ENCODE peak calls at places on chromosome 6, in six cellular contexts. Q is H1, W is GM12878, H is K562, V is GM12891, D is HepG2. L is an unnamed sample.

GRCh38 chr6:394641-395289 is 3.2 kb downstream of the IRF4 start:
- DNase-seq in V (no peak), W (no peak), D (no peak), H (no peak), Q (no peak), L (no peak)

GRCh38 chr6:158905277-158905676 is 86.1 kb upstream of the EZR start:
- DNase-seq in V (no peak), W (no peak), D (no peak), Q (no peak), H (no peak), L (no peak)

GRCh38 chr6:139161169-139161568 is 26.3 kb downstream of the HECA start:
- DNase-seq in D (peak), W (no peak), Q (no peak), H (no peak), V (no peak), L (no peak)

GRCh38 chr6:37696220-37696840 is 1.4 kb downstream of the MDGA1 start:
- DNase-seq in D (no peak), W (no peak), Q (no peak), H (no peak), V (peak), L (peak)

GRCh38 chr6:148611213-148611612 is 135.6 kb upstream of the UST start:
- DNase-seq in H (no peak), Q (no peak), D (no peak), W (no peak), V (no peak), L (no peak)

GRCh38 chr6:132300323-132300949 is 100.8 kb downstream of the MOXD1 start:
- DNase-seq in D (peak), Q (no peak), W (no peak), H (peak), V (no peak), L (peak)

GRCh38 chr6:21189721-21190120 is 403.8 kb upstream of the SOX4 start:
- DNase-seq in V (no peak), W (no peak), Q (no peak), D (no peak), H (no peak), L (no peak)

GRCh38 chr6:166166314-166167257 is 1.1 kb downstream of the TBXT start:
- DNase-seq in V (no peak), Q (no peak), W (no peak), H (no peak), D (no peak), L (no peak)

GRCh38 chr6:23073851-23074250 is 504.5 kb downstream of the HDGFL1 start:
- DNase-seq in W (no peak), V (no peak), H (no peak), D (no peak), Q (no peak), L (no peak)

GRCh38 chr6:3333263-3333662 is 74.5 kb downstream of the PSMG4 start:
- DNase-seq in D (no peak), H (no peak), W (peak), V (peak), Q (no peak), L (peak)

GRCh38 chr6:129790786-129791185 is 70.3 kb downstream of the TMEM244 start:
- DNase-seq in V (no peak), W (no peak), H (no peak), D (no peak), Q (no peak), L (no peak)

GRCh38 chr6:129792049-129792448 is 69.1 kb downstream of the TMEM244 start:
- DNase-seq in H (no peak), D (no peak), W (no peak), V (no peak), Q (no peak), L (no peak)

GRCh38 chr6:129786548-129786947 is 74.6 kb downstream of the TMEM244 start:
- DNase-seq in W (no peak), V (no peak), D (no peak), Q (no peak), H (no peak), L (no peak)

GRCh38 chr6:129793447-129793846 is 67.7 kb downstream of the TMEM244 start:
- DNase-seq in D (no peak), W (no peak), V (no peak), Q (no peak), H (no peak), L (no peak)

DNA sequence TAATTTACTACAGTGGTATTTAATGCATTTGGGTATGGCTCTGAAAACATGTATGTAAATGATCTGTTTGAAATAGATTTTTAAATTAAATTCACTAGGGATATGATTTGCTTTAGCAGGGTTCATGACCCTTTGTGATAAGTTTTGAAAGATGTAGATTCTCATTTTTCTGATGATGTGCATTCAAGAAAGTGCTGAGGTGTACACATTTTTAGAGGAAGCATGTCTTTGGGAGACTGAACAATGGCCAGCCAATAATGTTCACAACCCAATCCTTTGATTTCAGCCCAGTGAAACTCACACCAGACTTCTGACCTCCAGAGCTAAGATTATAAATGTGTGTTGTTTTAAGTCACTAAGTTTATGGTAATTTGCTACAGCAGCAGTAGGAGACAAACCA is 71.1 kb downstream of the TMEM244 start:
- DNase-seq in D (no peak), V (no peak), H (no peak), W (no peak), Q (no peak), L (no peak)
- TF ChIP-seq POLR2AphosphoS5 in D (no peak), V (no peak), H (no peak), W (no peak), Q (no peak), L (no peak)

GRCh38 chr6:170025341-170026271 is 265.3 kb downstream of the DLL1 start:
- DNase-seq in Q (no peak), W (no peak), H (peak), D (no peak), V (no peak), L (no peak)
- TF ChIP-seq TAF1 in Q (no peak), W (no peak), H (no peak), D (no peak), V (no peak), L (no peak)

GRCh38 chr6:41504526-41505021 is 41.6 kb upstream of the FOXP4 start:
- DNase-seq in W (no peak), H (no peak), D (no peak), V (no peak), Q (no peak), L (no peak)
- TF ChIP-seq POLR2A in W (no peak), H (no peak), D (no peak), V (no peak), Q (no peak), L (no peak)

GRCh38 chr6:134533991-134534390 is 216.1 kb upstream of the SGK1 start:
- DNase-seq in D (no peak), Q (no peak), W (no peak), H (no peak), V (no peak), L (no peak)

GRCh38 chr6:134534708-134535149 is 216.8 kb upstream of the SGK1 start:
- DNase-seq in V (no peak), Q (no peak), D (no peak), W (no peak), H (no peak), L (no peak)

GRCh38 chr6:134537146-134537555 is 219.2 kb upstream of the SGK1 start:
- DNase-seq in D (no peak), V (no peak), W (no peak), H (no peak), Q (no peak), L (no peak)

GRCh38 chr6:134532694-134533624 is 215.0 kb upstream of the SGK1 start:
- DNase-seq in D (no peak), W (no peak), Q (no peak), H (peak), V (no peak), L (no peak)

DNA sequence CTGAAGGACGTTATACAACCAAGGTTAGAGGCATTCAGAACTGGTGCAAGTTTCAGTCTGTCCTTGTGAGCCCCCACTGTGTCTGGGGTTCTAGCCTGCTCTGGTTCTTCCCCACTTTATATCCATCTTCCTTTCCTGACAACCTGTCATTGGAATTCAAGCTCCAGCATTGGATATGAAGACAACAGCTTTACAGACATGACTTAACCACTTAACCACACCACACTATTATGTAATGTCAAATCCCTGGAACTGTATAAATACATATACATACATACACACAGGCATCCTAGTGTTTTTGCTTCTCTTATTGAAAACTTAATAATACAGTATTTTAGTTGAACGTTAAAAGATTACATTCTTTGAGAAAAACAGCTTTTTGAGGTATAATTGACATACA is 217.9 kb upstream of the SGK1 start:
- DNase-seq in Q (no peak), H (no peak), D (no peak), W (no peak), V (no peak), L (no peak)
- TF ChIP-seq POLR2AphosphoS5 in Q (no peak), H (no peak), D (no peak), W (no peak), V (no peak), L (no peak)

DNA sequence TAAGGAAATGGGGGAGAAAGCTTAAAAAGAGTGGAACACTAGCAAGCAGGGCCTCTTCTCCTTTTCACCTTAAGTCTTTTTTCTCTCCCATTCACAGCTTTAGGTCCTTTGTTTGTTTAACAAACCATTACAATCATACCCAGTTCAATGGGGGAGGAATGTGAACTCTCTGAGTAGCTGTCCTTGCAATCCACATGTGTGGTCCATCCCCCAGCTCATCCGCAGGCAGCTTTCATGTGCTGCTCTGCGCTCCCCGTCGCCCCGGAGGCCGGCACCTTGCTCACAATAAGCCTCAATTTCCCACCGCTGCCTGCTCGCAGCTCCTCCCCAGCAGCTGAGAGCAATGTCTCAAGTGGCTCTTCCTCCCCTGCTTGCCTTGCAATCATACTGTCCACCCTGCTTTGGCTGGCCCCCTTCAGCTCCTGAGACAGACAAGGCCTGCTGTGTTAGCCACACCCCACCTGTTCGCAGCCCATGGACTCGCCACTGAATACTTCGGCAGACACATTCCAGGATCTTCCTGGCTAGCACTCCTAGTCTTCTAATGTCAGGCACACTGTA is 49.1 kb downstream of the PLAGL1 start:
- DNase-seq in D (peak), H (no peak), Q (peak), V (no peak), W (no peak), L (no peak)
- TF ChIP-seq TAF1 in D (no peak), H (no peak), Q (no peak), V (no peak), W (no peak), L (no peak)

GRCh38 chr6:28139860-28140500 is 1.7 kb upstream of the ZKSCAN8 start:
- DNase-seq in D (no peak), V (no peak), W (no peak), Q (no peak), H (no peak), L (no peak)

GRCh38 chr6:28140616-28141015 is 1.1 kb upstream of the ZKSCAN8 start:
- DNase-seq in H (no peak), V (no peak), W (no peak), Q (no peak), D (no peak), L (no peak)

GRCh38 chr6:28142446-28142845 is 763 bp downstream of the ZKSCAN8 start:
- DNase-seq in H (no peak), W (no peak), Q (no peak), V (no peak), D (no peak), L (no peak)

GRCh38 chr6:28137458-28138020 is 4.1 kb upstream of the ZKSCAN8 start:
- DNase-seq in H (peak), V (no peak), W (peak), Q (no peak), D (no peak), L (peak)

GRCh38 chr6:28141500-28142329 is at the start of gene ZKSCAN8:
- DNase-seq in H (peak), W (peak), V (peak), Q (peak), D (peak), L (peak)
- TF ChIP-seq POLR2A in H (peak), W (peak), V (peak), Q (peak), D (peak), L (peak)